ENCODE peak calls at places on chromosomes 12 and 14, in five cellular contexts. One of them, this sample, is unnamed.

GRCh38 chr14:50756300-50756699 is 74.7 kb downstream of the NIN start:
- DNase-seq in activated CD4-positive, alpha-beta T cell treated with anti-CD3 and anti-CD28 coated beads for 36 hours: no peak
- DNase-seq in NCI-H510A treated with DMSO at 0.1 percent for 48 hours: no peak
- DNase-seq in hepatic stellate cell: no peak
- DNase-seq in NCI-H1417: no peak
- DNase-seq in this sample: no peak

GRCh38 chr12:47280543-47281330 is 201.0 kb upstream of the AMIGO2 start:
- DNase-seq in NCI-H1417: no peak
- DNase-seq in NCI-H510A treated with DMSO at 0.1 percent for 48 hours: no peak
- DNase-seq in activated CD4-positive, alpha-beta T cell treated with anti-CD3 and anti-CD28 coated beads for 36 hours: no peak
- DNase-seq in hepatic stellate cell: no peak
- DNase-seq in this sample: no peak

GRCh38 chr14:90576981-90577660 is 180.3 kb downstream of the CALM1 start:
- DNase-seq in NCI-H1417: no peak
- DNase-seq in NCI-H510A treated with DMSO at 0.1 percent for 48 hours: no peak
- DNase-seq in hepatic stellate cell: no peak
- DNase-seq in activated CD4-positive, alpha-beta T cell treated with anti-CD3 and anti-CD28 coated beads for 36 hours: no peak
- DNase-seq in this sample: no peak

GRCh38 chr12:98799411-98799810 is 154.3 kb downstream of the APAF1 start:
- DNase-seq in hepatic stellate cell: no peak
- DNase-seq in activated CD4-positive, alpha-beta T cell treated with anti-CD3 and anti-CD28 coated beads for 36 hours: no peak
- DNase-seq in NCI-H510A treated with DMSO at 0.1 percent for 48 hours: no peak
- DNase-seq in NCI-H1417: no peak
- DNase-seq in this sample: no peak

GRCh38 chr14:104154246-104154645 is 15.9 kb downstream of the KIF26A start:
- DNase-seq in NCI-H1417: no peak
- DNase-seq in NCI-H510A treated with DMSO at 0.1 percent for 48 hours: no peak
- DNase-seq in hepatic stellate cell: no peak
- DNase-seq in activated CD4-positive, alpha-beta T cell treated with anti-CD3 and anti-CD28 coated beads for 36 hours: no peak
- DNase-seq in this sample: no peak

GRCh38 chr12:6534914-6535696 is 788 bp downstream of the GAPDH start:
- DNase-seq in NCI-H1417: peak
- DNase-seq in hepatic stellate cell: peak
- DNase-seq in activated CD4-positive, alpha-beta T cell treated with anti-CD3 and anti-CD28 coated beads for 36 hours: peak
- DNase-seq in NCI-H510A treated with DMSO at 0.1 percent for 48 hours: no peak
- DNase-seq in this sample: no peak

GRCh38 chr14:96255501-96256366 is at the start of gene BDKRB1:
- DNase-seq in NCI-H510A treated with DMSO at 0.1 percent for 48 hours: no peak
- DNase-seq in activated CD4-positive, alpha-beta T cell treated with anti-CD3 and anti-CD28 coated beads for 36 hours: no peak
- DNase-seq in NCI-H1417: no peak
- DNase-seq in hepatic stellate cell: peak
- DNase-seq in this sample: no peak

GRCh38 chr14:36655963-36656768 is 5.5 kb upstream of the PAX9 start:
- DNase-seq in NCI-H510A treated with DMSO at 0.1 percent for 48 hours: no peak
- DNase-seq in hepatic stellate cell: no peak
- DNase-seq in NCI-H1417: no peak
- DNase-seq in activated CD4-positive, alpha-beta T cell treated with anti-CD3 and anti-CD28 coated beads for 36 hours: peak
- DNase-seq in this sample: no peak

GRCh38 chr12:50533203-50533584 is 28.4 kb downstream of the DIP2B start:
- DNase-seq in NCI-H1417: no peak
- DNase-seq in activated CD4-positive, alpha-beta T cell treated with anti-CD3 and anti-CD28 coated beads for 36 hours: no peak
- DNase-seq in hepatic stellate cell: peak
- DNase-seq in NCI-H510A treated with DMSO at 0.1 percent for 48 hours: no peak
- DNase-seq in this sample: no peak

GRCh38 chr12:68074294-68075027 is 85.1 kb downstream of the IFNG start:
- DNase-seq in NCI-H1417: no peak
- DNase-seq in activated CD4-positive, alpha-beta T cell treated with anti-CD3 and anti-CD28 coated beads for 36 hours: no peak
- DNase-seq in NCI-H510A treated with DMSO at 0.1 percent for 48 hours: no peak
- DNase-seq in hepatic stellate cell: no peak
- DNase-seq in this sample: no peak

GRCh38 chr12:57888407-57889157 is 42.1 kb upstream of the CTDSP2 start:
- DNase-seq in activated CD4-positive, alpha-beta T cell treated with anti-CD3 and anti-CD28 coated beads for 36 hours: peak
- DNase-seq in hepatic stellate cell: peak
- DNase-seq in NCI-H1417: peak
- DNase-seq in NCI-H510A treated with DMSO at 0.1 percent for 48 hours: peak
- DNase-seq in this sample: peak

GRCh38 chr14:94368956-94369355 is 19.4 kb downstream of the SERPINA1 start:
- DNase-seq in hepatic stellate cell: no peak
- DNase-seq in activated CD4-positive, alpha-beta T cell treated with anti-CD3 and anti-CD28 coated beads for 36 hours: no peak
- DNase-seq in NCI-H510A treated with DMSO at 0.1 percent for 48 hours: no peak
- DNase-seq in NCI-H1417: no peak
- DNase-seq in this sample: no peak

GRCh38 chr14:58574623-58575022 is 63.1 kb upstream of the DACT1 start:
- DNase-seq in hepatic stellate cell: no peak
- DNase-seq in activated CD4-positive, alpha-beta T cell treated with anti-CD3 and anti-CD28 coated beads for 36 hours: peak
- DNase-seq in NCI-H1417: no peak
- DNase-seq in NCI-H510A treated with DMSO at 0.1 percent for 48 hours: no peak
- DNase-seq in this sample: no peak

GRCh38 chr12:52524241-52524897 is 4.2 kb upstream of the KRT5 start:
- DNase-seq in hepatic stellate cell: no peak
- DNase-seq in NCI-H510A treated with DMSO at 0.1 percent for 48 hours: no peak
- DNase-seq in activated CD4-positive, alpha-beta T cell treated with anti-CD3 and anti-CD28 coated beads for 36 hours: no peak
- DNase-seq in NCI-H1417: no peak
- DNase-seq in this sample: no peak

GRCh38 chr12:74794522-74794921 is 256.9 kb downstream of the ATXN7L3B start:
- DNase-seq in activated CD4-positive, alpha-beta T cell treated with anti-CD3 and anti-CD28 coated beads for 36 hours: no peak
- DNase-seq in NCI-H510A treated with DMSO at 0.1 percent for 48 hours: no peak
- DNase-seq in NCI-H1417: no peak
- DNase-seq in hepatic stellate cell: no peak
- DNase-seq in this sample: no peak

GRCh38 chr12:75868501-75868900 is 163.1 kb downstream of the PHLDA1 start:
- DNase-seq in hepatic stellate cell: no peak
- DNase-seq in activated CD4-positive, alpha-beta T cell treated with anti-CD3 and anti-CD28 coated beads for 36 hours: no peak
- DNase-seq in NCI-H510A treated with DMSO at 0.1 percent for 48 hours: no peak
- DNase-seq in NCI-H1417: no peak
- DNase-seq in this sample: no peak

GRCh38 chr12:122368361-122369073 is 54.0 kb downstream of the CLIP1 start:
- DNase-seq in activated CD4-positive, alpha-beta T cell treated with anti-CD3 and anti-CD28 coated beads for 36 hours: no peak
- DNase-seq in NCI-H510A treated with DMSO at 0.1 percent for 48 hours: peak
- DNase-seq in hepatic stellate cell: no peak
- DNase-seq in NCI-H1417: peak
- DNase-seq in this sample: no peak

GRCh38 chr12:117076410-117077372 is 22.5 kb downstream of the TESC start:
- DNase-seq in hepatic stellate cell: no peak
- DNase-seq in NCI-H1417: peak
- DNase-seq in NCI-H510A treated with DMSO at 0.1 percent for 48 hours: peak
- DNase-seq in activated CD4-positive, alpha-beta T cell treated with anti-CD3 and anti-CD28 coated beads for 36 hours: no peak
- DNase-seq in this sample: no peak

GRCh38 chr12:6451348-6452244 is at the start of gene TAPBPL:
- DNase-seq in NCI-H510A treated with DMSO at 0.1 percent for 48 hours: peak
- DNase-seq in activated CD4-positive, alpha-beta T cell treated with anti-CD3 and anti-CD28 coated beads for 36 hours: peak
- DNase-seq in NCI-H1417: peak
- DNase-seq in hepatic stellate cell: peak
- DNase-seq in this sample: peak

GRCh38 chr12:12741705-12742104 is 24.5 kb downstream of the CDKN1B start:
- DNase-seq in activated CD4-positive, alpha-beta T cell treated with anti-CD3 and anti-CD28 coated beads for 36 hours: no peak
- DNase-seq in hepatic stellate cell: no peak
- DNase-seq in NCI-H510A treated with DMSO at 0.1 percent for 48 hours: no peak
- DNase-seq in NCI-H1417: no peak
- DNase-seq in this sample: no peak

GRCh38 chr12:110230655-110231054 is 50.4 kb upstream of the ATP2A2 start:
- DNase-seq in hepatic stellate cell: no peak
- DNase-seq in activated CD4-positive, alpha-beta T cell treated with anti-CD3 and anti-CD28 coated beads for 36 hours: no peak
- DNase-seq in NCI-H510A treated with DMSO at 0.1 percent for 48 hours: no peak
- DNase-seq in NCI-H1417: no peak
- DNase-seq in this sample: no peak

GRCh38 chr12:49972122-49972521 is 625 bp upstream of the AQP6 start:
- DNase-seq in NCI-H510A treated with DMSO at 0.1 percent for 48 hours: no peak
- DNase-seq in NCI-H1417: no peak
- DNase-seq in activated CD4-positive, alpha-beta T cell treated with anti-CD3 and anti-CD28 coated beads for 36 hours: no peak
- DNase-seq in hepatic stellate cell: no peak
- DNase-seq in this sample: no peak

GRCh38 chr14:99931308-99931707 is 133.9 kb upstream of the EVL start:
- DNase-seq in hepatic stellate cell: no peak
- DNase-seq in NCI-H1417: no peak
- DNase-seq in NCI-H510A treated with DMSO at 0.1 percent for 48 hours: no peak
- DNase-seq in activated CD4-positive, alpha-beta T cell treated with anti-CD3 and anti-CD28 coated beads for 36 hours: no peak
- DNase-seq in this sample: no peak

GRCh38 chr14:23154876-23155587 is 28.4 kb downstream of the SLC7A8 start:
- DNase-seq in NCI-H1417: no peak
- DNase-seq in NCI-H510A treated with DMSO at 0.1 percent for 48 hours: peak
- DNase-seq in hepatic stellate cell: peak
- DNase-seq in activated CD4-positive, alpha-beta T cell treated with anti-CD3 and anti-CD28 coated beads for 36 hours: no peak
- DNase-seq in this sample: peak

GRCh38 chr12:24394246-24394645 is 444.8 kb upstream of the SOX5 start:
- DNase-seq in hepatic stellate cell: no peak
- DNase-seq in NCI-H510A treated with DMSO at 0.1 percent for 48 hours: no peak
- DNase-seq in NCI-H1417: no peak
- DNase-seq in activated CD4-positive, alpha-beta T cell treated with anti-CD3 and anti-CD28 coated beads for 36 hours: no peak
- DNase-seq in this sample: no peak

GRCh38 chr14:21039585-21040369 is 2.4 kb upstream of the RNASE7 start:
- DNase-seq in activated CD4-positive, alpha-beta T cell treated with anti-CD3 and anti-CD28 coated beads for 36 hours: peak
- DNase-seq in NCI-H1417: no peak
- DNase-seq in NCI-H510A treated with DMSO at 0.1 percent for 48 hours: peak
- DNase-seq in hepatic stellate cell: peak
- DNase-seq in this sample: no peak

GRCh38 chr12:68932123-68932700 is 759 bp downstream of the CPM start:
- DNase-seq in hepatic stellate cell: no peak
- DNase-seq in activated CD4-positive, alpha-beta T cell treated with anti-CD3 and anti-CD28 coated beads for 36 hours: no peak
- DNase-seq in NCI-H510A treated with DMSO at 0.1 percent for 48 hours: no peak
- DNase-seq in NCI-H1417: no peak
- DNase-seq in this sample: no peak

GRCh38 chr12:12521044-12521485 is 41.6 kb downstream of the DUSP16 start:
- DNase-seq in NCI-H1417: peak
- DNase-seq in NCI-H510A treated with DMSO at 0.1 percent for 48 hours: no peak
- DNase-seq in activated CD4-positive, alpha-beta T cell treated with anti-CD3 and anti-CD28 coated beads for 36 hours: no peak
- DNase-seq in hepatic stellate cell: no peak
- DNase-seq in this sample: no peak

GRCh38 chr12:123471374-123472068 is 13.6 kb downstream of the SNRNP35 start:
- DNase-seq in NCI-H1417: no peak
- DNase-seq in activated CD4-positive, alpha-beta T cell treated with anti-CD3 and anti-CD28 coated beads for 36 hours: no peak
- DNase-seq in hepatic stellate cell: peak
- DNase-seq in NCI-H510A treated with DMSO at 0.1 percent for 48 hours: no peak
- DNase-seq in this sample: no peak

GRCh38 chr12:102465762-102466560 is 14.4 kb downstream of the IGF1 start:
- DNase-seq in hepatic stellate cell: no peak
- DNase-seq in activated CD4-positive, alpha-beta T cell treated with anti-CD3 and anti-CD28 coated beads for 36 hours: no peak
- DNase-seq in NCI-H1417: no peak
- DNase-seq in NCI-H510A treated with DMSO at 0.1 percent for 48 hours: no peak
- DNase-seq in this sample: no peak

GRCh38 chr14:92670177-92670576 is 78.2 kb downstream of the LGMN start:
- DNase-seq in NCI-H510A treated with DMSO at 0.1 percent for 48 hours: no peak
- DNase-seq in hepatic stellate cell: no peak
- DNase-seq in activated CD4-positive, alpha-beta T cell treated with anti-CD3 and anti-CD28 coated beads for 36 hours: peak
- DNase-seq in NCI-H1417: no peak
- DNase-seq in this sample: no peak

GRCh38 chr12:53867216-53868012 is 71.2 kb upstream of the HOXC13 start:
- DNase-seq in activated CD4-positive, alpha-beta T cell treated with anti-CD3 and anti-CD28 coated beads for 36 hours: no peak
- DNase-seq in NCI-H1417: no peak
- DNase-seq in NCI-H510A treated with DMSO at 0.1 percent for 48 hours: no peak
- DNase-seq in hepatic stellate cell: no peak
- DNase-seq in this sample: no peak

GRCh38 chr14:74955229-74955999 is at the start of gene PGF:
- DNase-seq in activated CD4-positive, alpha-beta T cell treated with anti-CD3 and anti-CD28 coated beads for 36 hours: peak
- DNase-seq in NCI-H1417: peak
- DNase-seq in NCI-H510A treated with DMSO at 0.1 percent for 48 hours: peak
- DNase-seq in hepatic stellate cell: peak
- DNase-seq in this sample: no peak

GRCh38 chr14:75125617-75126016 is 1.2 kb downstream of the NEK9 start:
- DNase-seq in hepatic stellate cell: peak
- DNase-seq in NCI-H1417: no peak
- DNase-seq in NCI-H510A treated with DMSO at 0.1 percent for 48 hours: no peak
- DNase-seq in activated CD4-positive, alpha-beta T cell treated with anti-CD3 and anti-CD28 coated beads for 36 hours: no peak
- DNase-seq in this sample: no peak

GRCh38 chr14:79118291-79118690 is 948.1 kb downstream of the NRXN3 start:
- DNase-seq in NCI-H510A treated with DMSO at 0.1 percent for 48 hours: no peak
- DNase-seq in NCI-H1417: peak
- DNase-seq in hepatic stellate cell: no peak
- DNase-seq in activated CD4-positive, alpha-beta T cell treated with anti-CD3 and anti-CD28 coated beads for 36 hours: no peak
- DNase-seq in this sample: no peak

This sample was measured in thoracic aorta.